ENCODE peak calls at places on chromosomes 2 and 18, in four cellular contexts. Q is pancreas; S is osteoblast; Y is CD4-positive, CD25-positive, alpha-beta regulatory T cell. R is an unnamed sample. For H3K9me3, the result is how much of the 10 kb centered on the place peaks cover.

GRCh38 chr2:6372317-6372903 is 493.3 kb downstream of the CMPK2 start:
- DNase-seq in Q (no peak), S (no peak), Y (no peak), R (peak)

GRCh38 chr2:230411484-230412368 is 4.3 kb upstream of the SP100 start:
- DNase-seq in Q (peak), S (peak), Y (peak), R (peak)

GRCh38 chr18:66838340-66838987 is 234.6 kb upstream of the CDH19 start:
- DNase-seq in Q (no peak), S (no peak), Y (no peak), R (no peak)

GRCh38 chr2:220163486-220163885 is 536.1 kb downstream of the SLC4A3 start:
- DNase-seq in Q (no peak), S (no peak), Y (no peak), R (no peak)

GRCh38 chr2:236600892-236601291 is 31.3 kb downstream of the ACKR3 start:
- DNase-seq in Q (no peak), S (no peak), Y (no peak), R (no peak)

GRCh38 chr18:23066060-23066459 is 69.2 kb upstream of the CABLES1 start:
- DNase-seq in Q (no peak), S (no peak), Y (no peak), R (no peak)

GRCh38 chr18:11840493-11840892 is 10.7 kb upstream of the CHMP1B start:
- DNase-seq in Q (no peak), S (no peak), Y (no peak), R (no peak)

GRCh38 chr2:56671973-56672569 is 488.3 kb downstream of the CCDC85A start:
- DNase-seq in Q (peak), S (no peak), Y (no peak), R (no peak)

GRCh38 chr2:47568164-47568861 is 165.4 kb downstream of the MSH2 start:
- DNase-seq in Q (no peak), S (no peak), Y (no peak), R (no peak)

GRCh38 chr2:25078171-25079049 is 36.5 kb downstream of the EFR3B start:
- DNase-seq in Q (no peak), S (peak), Y (no peak), R (peak)

GRCh38 chr18:14106906-14107305 is 25.3 kb downstream of the ZNF519 start:
- DNase-seq in Q (no peak), S (no peak), Y (no peak), R (no peak)
- H3K9me3 ChIP-seq in Q (under half), S (under half), Y (under half), R (under half)

GRCh38 chr2:68188831-68189230 is 31.1 kb downstream of the PNO1 start:
- DNase-seq in Q (no peak), S (no peak), Y (no peak), R (no peak)

GRCh38 chr2:68193774-68194372 is 36.2 kb downstream of the PNO1 start:
- DNase-seq in Q (no peak), S (peak), Y (no peak), R (no peak)

GRCh38 chr2:68187329-68187728 is 29.6 kb downstream of the PNO1 start:
- DNase-seq in Q (no peak), S (no peak), Y (no peak), R (no peak)

GRCh38 chr2:68193144-68193543 is 35.5 kb downstream of the PNO1 start:
- DNase-seq in Q (no peak), S (no peak), Y (no peak), R (no peak)

DNA sequence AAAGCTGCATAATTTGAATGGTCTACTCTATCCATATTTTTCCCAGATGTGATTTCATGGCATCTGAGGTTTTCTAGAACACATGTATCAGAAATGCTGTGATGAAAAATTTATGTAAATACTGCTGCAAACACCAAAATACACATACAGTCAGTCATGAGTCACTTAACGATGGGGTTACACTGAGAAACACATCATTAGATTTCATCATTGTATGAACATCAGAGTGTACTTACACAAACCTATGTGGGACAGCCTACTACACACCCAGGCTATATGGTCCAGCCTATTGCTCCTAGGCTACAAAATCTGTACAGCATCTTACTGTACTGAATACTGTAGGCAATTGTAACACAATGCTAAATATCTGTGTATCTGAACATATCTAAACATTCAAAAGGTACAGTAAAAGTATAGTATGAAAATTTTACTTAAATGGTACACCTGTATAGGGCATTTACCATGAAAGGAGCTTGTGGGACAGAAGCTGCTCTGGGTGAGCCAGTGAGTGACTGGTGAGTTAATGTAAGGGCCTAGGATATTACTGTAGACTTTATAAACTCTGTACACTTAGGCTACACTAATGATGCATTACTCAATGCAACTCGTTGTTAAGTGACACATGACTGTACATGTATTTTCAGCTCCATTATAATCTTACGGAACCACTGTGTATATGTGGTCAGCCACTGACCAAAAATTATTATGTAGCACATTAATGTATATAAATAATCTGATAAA is 33.5 kb downstream of the PNO1 start:
- DNase-seq in Q (no peak), S (no peak), Y (no peak), R (no peak)
- H3K27ac ChIP-seq in Q (no peak), S (peak), Y (peak), R (no peak)

GRCh38 chr2:62208082-62208757 is 12.3 kb downstream of the B3GNT2 start:
- DNase-seq in Q (no peak), S (no peak), Y (no peak), R (no peak)
- H3K9me3 ChIP-seq in Q (under half), S (under half), Y (under half), R (under half)

GRCh38 chr18:62200121-62200914 is 13.3 kb downstream of the RELCH start:
- DNase-seq in Q (no peak), S (peak), Y (no peak), R (no peak)
- H3K27ac ChIP-seq in Q (no peak), S (peak), Y (no peak), R (no peak)

GRCh38 chr2:89784960-89785359 is 1093.5 kb downstream of the RPIA start:
- DNase-seq in Q (no peak), S (no peak), Y (no peak), R (no peak)

GRCh38 chr2:89775885-89776284 is 1084.4 kb downstream of the RPIA start:
- DNase-seq in Q (no peak), S (no peak), Y (no peak), R (no peak)

GRCh38 chr2:89781962-89782361 is 1090.5 kb downstream of the RPIA start:
- DNase-seq in Q (no peak), S (no peak), Y (no peak), R (no peak)

DNA sequence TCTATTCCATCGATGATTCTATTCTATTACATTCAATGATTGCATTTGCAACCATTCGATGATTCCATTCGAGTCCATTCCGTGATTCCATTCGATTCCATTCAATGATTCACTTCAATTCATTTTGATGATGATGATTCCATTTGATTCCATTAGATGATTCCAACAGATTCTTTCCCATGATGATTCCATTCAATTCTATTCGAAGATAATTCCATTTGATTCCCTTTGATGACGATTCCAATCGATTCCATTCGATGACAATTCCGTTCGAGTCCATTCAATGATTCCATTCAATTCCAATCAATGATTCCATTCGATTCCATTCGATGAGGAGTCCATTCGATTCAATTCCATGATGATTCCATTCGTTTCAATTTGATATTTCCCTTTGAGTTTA is 1088.8 kb downstream of the RPIA start:
- DNase-seq in Q (no peak), S (no peak), Y (no peak), R (no peak)
- H3K9me3 ChIP-seq in Q (under half), S (under half), Y (under half), R (under half)

GRCh38 chr2:81895620-81896245 is 1591.2 kb upstream of the LRRTM1 start:
- DNase-seq in Q (no peak), S (no peak), Y (no peak), R (no peak)
- H3K27ac ChIP-seq in Q (no peak), S (no peak), Y (no peak), R (no peak)

DNA sequence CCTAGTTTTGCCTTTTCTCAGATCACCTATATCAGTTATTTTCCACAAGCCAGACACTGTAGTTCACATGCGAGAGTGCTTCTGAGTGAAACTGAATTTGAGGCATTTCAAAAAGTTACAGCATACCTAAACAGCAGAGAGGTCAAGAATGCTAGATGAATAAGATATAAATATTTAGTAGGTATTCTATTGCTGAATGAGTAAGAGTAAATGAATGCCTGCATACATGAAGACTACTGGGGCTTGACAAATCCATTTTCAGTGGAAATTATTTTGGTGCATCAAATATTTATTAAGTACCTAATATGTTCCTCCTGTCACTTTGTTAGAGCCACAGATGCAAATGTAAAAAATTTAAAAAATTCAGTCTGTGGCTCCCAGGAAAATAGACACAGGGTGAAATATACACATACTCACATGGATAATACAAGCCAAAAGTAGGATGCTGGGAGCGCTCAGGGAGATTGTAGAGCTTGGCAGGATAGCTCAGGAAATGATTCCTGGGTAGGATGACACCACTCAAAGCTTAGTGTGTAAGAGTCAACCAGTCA is 27.6 kb upstream of the CDC42EP3 start:
- DNase-seq in Q (no peak), S (no peak), Y (no peak), R (no peak)
- H3K9me3 ChIP-seq in Q (under half), S (under half), Y (under half), R (under half)

GRCh38 chr2:127434515-127434914 is 16.3 kb downstream of the PROC start:
- DNase-seq in Q (no peak), S (no peak), Y (no peak), R (no peak)

GRCh38 chr2:127437056-127437455 is 18.8 kb downstream of the PROC start:
- DNase-seq in Q (no peak), S (no peak), Y (no peak), R (no peak)

GRCh38 chr2:127439343-127439742 is 21.1 kb downstream of the PROC start:
- DNase-seq in Q (no peak), S (no peak), Y (no peak), R (no peak)

DNA sequence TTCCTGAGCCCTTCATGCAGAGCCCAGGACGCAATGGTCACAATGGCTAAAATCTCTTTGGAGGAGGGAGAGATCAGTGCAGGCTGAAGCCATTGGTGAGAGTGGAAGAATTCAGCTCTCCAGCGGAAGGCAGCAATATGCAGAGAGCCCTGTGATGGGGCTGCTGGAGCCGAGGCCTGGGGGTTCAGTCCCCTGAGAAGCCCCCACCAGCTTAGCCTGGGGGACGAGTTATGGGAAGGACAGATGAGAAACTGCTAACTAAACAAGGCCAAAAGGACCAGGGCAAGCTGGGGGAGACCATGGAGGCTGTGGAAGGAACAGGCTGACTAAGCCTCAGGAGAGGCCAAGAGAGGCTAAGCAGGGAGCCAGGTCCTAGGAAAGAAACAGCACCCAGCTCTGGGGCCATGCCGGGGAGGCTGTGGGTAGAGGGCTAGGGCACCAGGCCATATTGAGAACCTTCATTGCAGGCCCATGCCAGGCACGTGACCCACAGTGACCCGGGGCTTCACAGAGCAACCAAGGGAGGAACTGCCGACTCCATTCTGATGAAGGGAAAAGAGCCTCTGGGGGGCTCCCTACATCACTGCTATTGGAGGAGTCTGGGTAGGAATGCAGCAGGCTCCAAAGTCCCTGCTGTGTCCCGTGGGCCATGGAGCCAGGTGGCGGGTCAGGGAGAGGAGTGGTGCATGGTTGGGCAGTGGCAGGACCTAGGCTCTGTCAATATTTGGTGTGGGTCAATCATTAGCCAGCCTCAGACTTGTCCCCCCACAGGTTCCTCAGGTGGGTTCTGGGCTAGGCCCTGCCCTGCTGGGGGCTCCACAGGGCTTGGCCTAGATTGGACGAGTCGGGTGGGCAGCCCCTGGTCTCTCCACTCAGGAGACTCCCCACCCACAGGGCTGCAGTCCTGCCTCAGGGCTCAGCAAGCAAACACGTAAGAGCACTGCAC is 19.8 kb downstream of the PROC start:
- DNase-seq in Q (peak), S (no peak), Y (no peak), R (no peak)
- H3K27ac ChIP-seq in Q (no peak), S (no peak), Y (no peak), R (no peak)

R was measured in SJCRH30.